ENCODE peak calls at places on chromosomes 13 and 19, in eight cellular contexts. G, A, Q, Y, T, L, O and P are unnamed samples.

GRCh38 chr13:48942131-48942530 is 33.6 kb upstream of the FNDC3A start:
- DNase-seq in G (no peak), A (no peak), Q (peak), Y (no peak), T (no peak), L (no peak), O (peak), P (no peak)

GRCh38 chr19:54191671-54192453 is 754 bp downstream of the TSEN34 start:
- DNase-seq in G (no peak), A (no peak), Q (no peak), Y (no peak), T (no peak), L (no peak), O (no peak), P (no peak)

GRCh38 chr19:55146648-55147218 is 2.3 kb downstream of the TNNT1 start:
- DNase-seq in G (no peak), A (no peak), Q (peak), Y (no peak), T (no peak), L (no peak), O (no peak), P (no peak)

GRCh38 chr13:98751397-98752110 is 918 bp downstream of the SLC15A1 start:
- DNase-seq in G (no peak), A (no peak), Q (no peak), Y (no peak), T (no peak), L (no peak), O (no peak), P (no peak)

GRCh38 chr19:18304194-18304495 is 18.7 kb downstream of the LSM4 start:
- DNase-seq in G (peak), A (no peak), Q (no peak), Y (no peak), T (no peak), L (no peak), O (no peak), P (peak)

GRCh38 chr19:752652-753517 is 2.0 kb downstream of the MISP start:
- DNase-seq in G (no peak), A (peak), Q (peak), Y (no peak), T (no peak), L (no peak), O (peak), P (no peak)

GRCh38 chr13:77749481-77749880 is 52.0 kb downstream of the SLAIN1 start:
- DNase-seq in G (no peak), A (no peak), Q (peak), Y (no peak), T (no peak), L (no peak), O (no peak), P (no peak)

GRCh38 chr19:18789883-18790565 is 1.1 kb downstream of the COMP start:
- DNase-seq in G (peak), A (no peak), Q (no peak), Y (no peak), T (no peak), L (peak), O (no peak), P (peak)